ENCODE peak calls at places on chromosomes 6 and 20, in six cellular contexts. O is lower lobe of right lung, A is Panc1, E is fibroblast of lung, T is heart left ventricle, H is NB4. X is an unnamed sample.

GRCh38 chr6:145372671-145373123 is 362.6 kb downstream of the EPM2A start:
- DNase-seq in T (peak; percentile 74), O (no peak), H (no peak), A (no peak), E (peak; percentile 27), X (peak; percentile 65)

GRCh38 chr6:22153384-22154158 is 143.3 kb downstream of the PRL start:
- DNase-seq in A (no peak), O (no peak), E (no peak), H (peak; percentile 70), T (no peak), X (no peak)

GRCh38 chr20:18001131-18001921 is 32.5 kb downstream of the MGME1 start:
- DNase-seq in A (no peak), E (peak; percentile 83), H (no peak), O (peak; percentile 69), T (peak; percentile 71), X (peak; percentile 97)

GRCh38 chr20:24899153-24899552 is 49.9 kb upstream of the CST7 start:
- DNase-seq in O (no peak), E (no peak), T (no peak), H (no peak), A (no peak), X (no peak)

GRCh38 chr20:57451356-57451755 is 60.2 kb downstream of the RBM38 start:
- DNase-seq in T (no peak), H (no peak), A (no peak), E (no peak), O (no peak), X (no peak)

GRCh38 chr6:145110109-145110508 is 625.2 kb downstream of the EPM2A start:
- DNase-seq in A (no peak), H (no peak), T (no peak), O (no peak), E (no peak), X (no peak)

GRCh38 chr6:170139531-170139930 is 151.3 kb downstream of the DLL1 start:
- DNase-seq in A (no peak), E (no peak), T (peak; percentile 11), H (no peak), O (no peak), X (no peak)

GRCh38 chr20:43188234-43188653 is 1.5 kb downstream of the PTPRT start:
- DNase-seq in E (no peak), H (no peak), A (no peak), O (no peak), T (no peak), X (no peak)

GRCh38 chr6:151618717-151619116 is 124.9 kb downstream of the CCDC170 start:
- DNase-seq in A (no peak), H (no peak), E (no peak), O (no peak), T (no peak), X (no peak)

DNA sequence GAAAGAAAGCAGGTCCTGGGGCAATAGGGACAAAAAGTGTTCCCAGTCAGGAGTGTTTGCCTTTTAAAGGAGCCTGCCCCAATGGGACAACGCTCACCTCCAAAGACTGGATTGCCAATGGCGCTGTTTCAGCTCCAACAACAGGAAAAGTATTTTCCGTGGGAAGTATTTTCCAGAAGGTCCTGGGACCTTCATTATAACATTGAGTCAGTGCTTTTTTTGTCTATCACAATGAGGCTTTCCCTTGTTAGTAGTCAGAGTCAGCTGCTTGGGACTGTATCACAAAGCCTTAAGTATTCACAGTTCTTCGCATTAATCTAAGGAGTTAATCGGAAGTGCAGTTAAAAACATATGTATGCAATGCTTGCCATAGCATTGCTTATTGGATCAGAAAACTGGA is 17.3 kb downstream of the TRAF3IP2 start:
- DNase-seq in H (no peak), A (no peak), T (no peak), E (peak; percentile 40), O (no peak), X (no peak)
- H3K4me3 ChIP-seq in H (no peak overlapping the region), A (no peak overlapping the region), T (no peak overlapping the region), E (no peak overlapping the region), O (no peak overlapping the region), X (no peak overlapping the region)

GRCh38 chr6:32113386-32114352 is 4.5 kb upstream of the TNXB start:
- DNase-seq in A (no peak), T (peak; percentile 90), O (peak; percentile 79), E (peak; percentile 76), H (no peak), X (peak; percentile 99)
- TF ChIP-seq CTCF in A (no peak), T (peak; percentile 22), O (peak; percentile 29), E (peak; percentile 69), H (no peak), X (peak; percentile 74)

GRCh38 chr6:163751032-163751525 is 336.6 kb downstream of the QKI start:
- DNase-seq in H (no peak), A (no peak), O (peak; percentile 71), T (no peak), E (no peak), X (no peak)
- H3K4me3 ChIP-seq in H (no peak overlapping the region), A (no peak overlapping the region), O (no peak overlapping the region), T (no peak overlapping the region), E (no peak overlapping the region), X (no peak overlapping the region)

GRCh38 chr20:22763257-22763906 is 179.0 kb upstream of the FOXA2 start:
- DNase-seq in A (no peak), O (no peak), E (no peak), T (peak; percentile 75), H (no peak), X (no peak)
- TF ChIP-seq CTCF in A (no peak), O (no peak), E (no peak), T (no peak), H (no peak), X (no peak)

DNA sequence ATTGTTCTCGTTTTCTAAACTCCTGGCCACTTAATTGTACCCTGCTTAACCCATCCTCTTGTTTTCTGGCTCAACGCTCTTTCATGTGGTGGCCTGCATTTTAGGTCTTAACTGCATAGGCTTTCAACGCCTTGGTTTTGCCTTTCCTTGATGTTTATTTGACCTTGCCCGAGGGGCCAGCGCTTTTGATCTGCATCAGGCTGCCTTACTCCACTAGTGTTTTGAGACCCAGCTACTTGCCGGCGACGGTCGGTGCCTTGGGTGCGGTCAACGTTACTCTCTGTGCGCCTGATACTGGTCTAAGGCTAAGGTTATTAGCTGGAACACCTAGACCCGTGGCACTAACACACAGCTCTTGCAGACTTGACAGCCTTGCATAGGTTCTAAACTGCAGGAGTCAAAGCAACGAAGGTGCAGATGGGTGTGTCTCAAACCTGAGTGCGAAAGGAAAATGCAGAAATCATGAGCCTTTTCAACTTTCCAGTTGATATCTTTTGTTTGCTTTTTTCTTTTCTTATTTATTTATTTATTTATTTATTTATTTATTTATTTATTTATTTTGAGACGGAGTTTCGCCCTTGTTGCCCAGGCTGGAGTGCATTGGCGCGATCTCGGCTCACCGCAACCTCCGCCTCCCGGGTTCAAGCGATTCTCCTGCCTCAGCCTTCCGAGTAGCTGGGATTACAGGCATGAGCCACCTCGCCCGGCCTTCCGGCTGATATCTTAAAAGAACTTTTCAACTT is 138.8 kb downstream of the HFE start:
- DNase-seq in T (no peak), O (no peak), H (no peak), A (no peak), E (no peak), X (no peak)
- H3K4me3 ChIP-seq in T (no peak overlapping the region), O (no peak overlapping the region), H (no peak overlapping the region), A (peak overlapping the region; percentile 45), E (no peak overlapping the region), X (no peak overlapping the region)

GRCh38 chr6:52663935-52664184 is 7.1 kb upstream of the TMEM14A start:
- DNase-seq in T (no peak), H (no peak), A (no peak), E (no peak), O (no peak), X (no peak)
- TF ChIP-seq CTCF in T (no peak), H (no peak), A (peak; percentile 48), E (no peak), O (no peak), X (no peak)

X was measured in fibroblast of mammary gland.